ENCODE peak calls at places on chromosomes 12 and 14, in nine cellular contexts. One of them, this sample, is unnamed.

GRCh38 chr14:41072776-41073175 is 533.9 kb upstream of the LRFN5 start:
- DNase-seq in mesothelial cell of epicardium: no peak
- DNase-seq in B cell: no peak
- DNase-seq in A549: no peak
- DNase-seq in Panc1: no peak
- DNase-seq in GM12865: no peak
- DNase-seq in foreskin fibroblast: no peak
- DNase-seq in uterus: no peak
- DNase-seq in PC-9: no peak
- DNase-seq in this sample: no peak

GRCh38 chr14:72604133-72604532 is 289.8 kb downstream of the DPF3 start:
- DNase-seq in mesothelial cell of epicardium: peak; percentile 10
- DNase-seq in B cell: no peak
- DNase-seq in A549: no peak
- DNase-seq in Panc1: no peak
- DNase-seq in GM12865: no peak
- DNase-seq in foreskin fibroblast: no peak
- DNase-seq in uterus: no peak
- DNase-seq in PC-9: no peak
- DNase-seq in this sample: no peak

GRCh38 chr12:50066402-50066801 is 9.0 kb downstream of the ASIC1 start:
- DNase-seq in mesothelial cell of epicardium: no peak
- DNase-seq in B cell: no peak
- DNase-seq in A549: peak; percentile 72
- DNase-seq in Panc1: no peak
- DNase-seq in GM12865: no peak
- DNase-seq in foreskin fibroblast: peak; percentile 88
- DNase-seq in uterus: no peak
- DNase-seq in PC-9: peak; percentile 70
- DNase-seq in this sample: no peak

GRCh38 chr12:1488908-1489381 is 105.4 kb downstream of the FBXL14 start:
- DNase-seq in mesothelial cell of epicardium: no peak
- DNase-seq in B cell: no peak
- DNase-seq in A549: no peak
- DNase-seq in Panc1: no peak
- DNase-seq in GM12865: no peak
- DNase-seq in foreskin fibroblast: peak; percentile 60
- DNase-seq in uterus: no peak
- DNase-seq in PC-9: no peak
- DNase-seq in this sample: no peak

GRCh38 chr12:23230899-23231298 is 605.9 kb downstream of the ETNK1 start:
- DNase-seq in mesothelial cell of epicardium: no peak
- DNase-seq in B cell: no peak
- DNase-seq in A549: no peak
- DNase-seq in Panc1: no peak
- DNase-seq in GM12865: no peak
- DNase-seq in foreskin fibroblast: no peak
- DNase-seq in uterus: no peak
- DNase-seq in PC-9: no peak
- DNase-seq in this sample: no peak

GRCh38 chr12:43891856-43892574 is 56.1 kb downstream of the TMEM117 start:
- DNase-seq in mesothelial cell of epicardium: no peak
- DNase-seq in B cell: no peak
- DNase-seq in A549: no peak
- DNase-seq in Panc1: no peak
- DNase-seq in GM12865: no peak
- DNase-seq in foreskin fibroblast: no peak
- DNase-seq in uterus: no peak
- DNase-seq in PC-9: no peak
- DNase-seq in this sample: no peak

GRCh38 chr14:90543876-90544275 is 147.0 kb downstream of the CALM1 start:
- DNase-seq in mesothelial cell of epicardium: no peak
- DNase-seq in B cell: no peak
- DNase-seq in A549: no peak
- DNase-seq in Panc1: no peak
- DNase-seq in GM12865: no peak
- DNase-seq in foreskin fibroblast: no peak
- DNase-seq in uterus: no peak
- DNase-seq in PC-9: no peak
- DNase-seq in this sample: no peak

GRCh38 chr12:84874125-84874824 is 38.3 kb downstream of the SLC6A15 start:
- DNase-seq in mesothelial cell of epicardium: no peak
- DNase-seq in B cell: no peak
- DNase-seq in A549: peak; percentile 62
- DNase-seq in Panc1: peak; percentile 10
- DNase-seq in GM12865: peak; percentile 59
- DNase-seq in foreskin fibroblast: peak; percentile 77
- DNase-seq in uterus: no peak
- DNase-seq in PC-9: peak; percentile 38
- DNase-seq in this sample: peak; percentile 73

GRCh38 chr12:102948941-102949352 is 8.5 kb upstream of the ASCL1 start:
- DNase-seq in mesothelial cell of epicardium: peak; percentile 82
- DNase-seq in B cell: peak; percentile 48
- DNase-seq in A549: peak; percentile 46
- DNase-seq in Panc1: peak; percentile 30
- DNase-seq in GM12865: peak; percentile 64
- DNase-seq in foreskin fibroblast: peak; percentile 65
- DNase-seq in uterus: no peak
- DNase-seq in PC-9: no peak
- DNase-seq in this sample: peak; percentile 41

GRCh38 chr14:103530390-103530789 is 1.4 kb downstream of the TRMT61A start:
- DNase-seq in mesothelial cell of epicardium: no peak
- DNase-seq in B cell: no peak
- DNase-seq in A549: no peak
- DNase-seq in Panc1: no peak
- DNase-seq in GM12865: no peak
- DNase-seq in foreskin fibroblast: no peak
- DNase-seq in uterus: no peak
- DNase-seq in PC-9: no peak
- DNase-seq in this sample: no peak

GRCh38 chr14:20477211-20477876 is 8.1 kb downstream of the PNP start:
- DNase-seq in mesothelial cell of epicardium: no peak
- DNase-seq in B cell: peak; percentile 41
- DNase-seq in A549: no peak
- DNase-seq in Panc1: no peak
- DNase-seq in GM12865: no peak
- DNase-seq in foreskin fibroblast: peak; percentile 31
- DNase-seq in uterus: no peak
- DNase-seq in PC-9: no peak
- DNase-seq in this sample: no peak

GRCh38 chr12:57765698-57766463 is 997 bp downstream of the CYP27B1 start:
- DNase-seq in mesothelial cell of epicardium: no peak
- DNase-seq in B cell: no peak
- DNase-seq in A549: no peak
- DNase-seq in Panc1: no peak
- DNase-seq in GM12865: no peak
- DNase-seq in foreskin fibroblast: no peak
- DNase-seq in uterus: no peak
- DNase-seq in PC-9: no peak
- DNase-seq in this sample: no peak

GRCh38 chr12:32305163-32305562 is 94.2 kb upstream of the FGD4 start:
- DNase-seq in mesothelial cell of epicardium: no peak
- DNase-seq in B cell: no peak
- DNase-seq in A549: peak; percentile 52
- DNase-seq in Panc1: no peak
- DNase-seq in GM12865: peak; percentile 61
- DNase-seq in foreskin fibroblast: peak; percentile 64
- DNase-seq in uterus: no peak
- DNase-seq in PC-9: peak; percentile 50
- DNase-seq in this sample: peak; percentile 58

GRCh38 chr12:109656681-109657262 is 56.9 kb upstream of the FAM222A start:
- DNase-seq in mesothelial cell of epicardium: no peak
- DNase-seq in B cell: no peak
- DNase-seq in A549: no peak
- DNase-seq in Panc1: no peak
- DNase-seq in GM12865: no peak
- DNase-seq in foreskin fibroblast: peak; percentile 9
- DNase-seq in uterus: no peak
- DNase-seq in PC-9: no peak
- DNase-seq in this sample: no peak

GRCh38 chr14:100903672-100904185 is at the start of gene RTL1:
- DNase-seq in mesothelial cell of epicardium: no peak
- DNase-seq in B cell: no peak
- DNase-seq in A549: no peak
- DNase-seq in Panc1: no peak
- DNase-seq in GM12865: no peak
- DNase-seq in foreskin fibroblast: no peak
- DNase-seq in uterus: no peak
- DNase-seq in PC-9: no peak
- DNase-seq in this sample: no peak

GRCh38 chr12:51171884-51172514 is 936 bp downstream of the TFCP2 start:
- DNase-seq in mesothelial cell of epicardium: peak; percentile 48
- DNase-seq in B cell: no peak
- DNase-seq in A549: no peak
- DNase-seq in Panc1: no peak
- DNase-seq in GM12865: peak; percentile 31
- DNase-seq in foreskin fibroblast: peak; percentile 44
- DNase-seq in uterus: no peak
- DNase-seq in PC-9: no peak
- DNase-seq in this sample: no peak

GRCh38 chr14:99522457-99522891 is 41.3 kb downstream of the CCNK start:
- DNase-seq in mesothelial cell of epicardium: no peak
- DNase-seq in B cell: no peak
- DNase-seq in A549: peak; percentile 55
- DNase-seq in Panc1: no peak
- DNase-seq in GM12865: no peak
- DNase-seq in foreskin fibroblast: peak; percentile 63
- DNase-seq in uterus: peak; percentile 68
- DNase-seq in PC-9: no peak
- DNase-seq in this sample: no peak

GRCh38 chr12:100741084-100741711 is 53.4 kb upstream of the ANO4 start:
- DNase-seq in mesothelial cell of epicardium: no peak
- DNase-seq in B cell: no peak
- DNase-seq in A549: peak; percentile 6
- DNase-seq in Panc1: no peak
- DNase-seq in GM12865: peak; percentile 24
- DNase-seq in foreskin fibroblast: peak; percentile 51
- DNase-seq in uterus: no peak
- DNase-seq in PC-9: no peak
- DNase-seq in this sample: peak; percentile 33
- TF ChIP-seq CTCF in mesothelial cell of epicardium: peak; percentile 84
- TF ChIP-seq CTCF in B cell: peak; percentile 72
- TF ChIP-seq CTCF in A549: peak; percentile 57
- TF ChIP-seq CTCF in Panc1: peak; percentile 73
- TF ChIP-seq CTCF in GM12865: peak; percentile 66
- TF ChIP-seq CTCF in foreskin fibroblast: peak; percentile 58
- TF ChIP-seq CTCF in uterus: no peak
- TF ChIP-seq CTCF in PC-9: peak; percentile 81
- TF ChIP-seq CTCF in this sample: peak; percentile 78

GRCh38 chr14:74491952-74492351 is 1.2 kb downstream of the NPC2 start:
- DNase-seq in mesothelial cell of epicardium: no peak
- DNase-seq in B cell: peak; percentile 43
- DNase-seq in A549: peak; percentile 59
- DNase-seq in Panc1: no peak
- DNase-seq in GM12865: peak; percentile 69
- DNase-seq in foreskin fibroblast: peak; percentile 75
- DNase-seq in uterus: no peak
- DNase-seq in PC-9: peak; percentile 79
- DNase-seq in this sample: peak; percentile 59
- TF ChIP-seq CTCF in mesothelial cell of epicardium: no peak
- TF ChIP-seq CTCF in B cell: peak; percentile 51
- TF ChIP-seq CTCF in A549: peak; percentile 46
- TF ChIP-seq CTCF in Panc1: peak; percentile 54
- TF ChIP-seq CTCF in GM12865: peak; percentile 38
- TF ChIP-seq CTCF in foreskin fibroblast: no peak
- TF ChIP-seq CTCF in uterus: no peak
- TF ChIP-seq CTCF in PC-9: peak; percentile 59
- TF ChIP-seq CTCF in this sample: peak; percentile 29

GRCh38 chr12:127562781-127563180 is 704.2 kb upstream of the TMEM132C start:
- DNase-seq in mesothelial cell of epicardium: no peak
- DNase-seq in B cell: no peak
- DNase-seq in A549: no peak
- DNase-seq in Panc1: no peak
- DNase-seq in GM12865: peak; percentile 18
- DNase-seq in foreskin fibroblast: no peak
- DNase-seq in uterus: no peak
- DNase-seq in PC-9: no peak
- DNase-seq in this sample: peak; percentile 14

GRCh38 chr12:127560041-127560478 is 706.9 kb upstream of the TMEM132C start:
- DNase-seq in mesothelial cell of epicardium: no peak
- DNase-seq in B cell: no peak
- DNase-seq in A549: no peak
- DNase-seq in Panc1: no peak
- DNase-seq in GM12865: no peak
- DNase-seq in foreskin fibroblast: no peak
- DNase-seq in uterus: no peak
- DNase-seq in PC-9: no peak
- DNase-seq in this sample: no peak

GRCh38 chr12:127558363-127558762 is 708.6 kb upstream of the TMEM132C start:
- DNase-seq in mesothelial cell of epicardium: no peak
- DNase-seq in B cell: no peak
- DNase-seq in A549: no peak
- DNase-seq in Panc1: no peak
- DNase-seq in GM12865: no peak
- DNase-seq in foreskin fibroblast: no peak
- DNase-seq in uterus: no peak
- DNase-seq in PC-9: no peak
- DNase-seq in this sample: no peak

GRCh38 chr12:127556487-127556886 is 710.5 kb upstream of the TMEM132C start:
- DNase-seq in mesothelial cell of epicardium: no peak
- DNase-seq in B cell: no peak
- DNase-seq in A549: no peak
- DNase-seq in Panc1: no peak
- DNase-seq in GM12865: no peak
- DNase-seq in foreskin fibroblast: peak; percentile 36
- DNase-seq in uterus: no peak
- DNase-seq in PC-9: no peak
- DNase-seq in this sample: no peak

GRCh38 chr12:127559349-127560040 is 707.5 kb upstream of the TMEM132C start:
- DNase-seq in mesothelial cell of epicardium: no peak
- DNase-seq in B cell: no peak
- DNase-seq in A549: peak; percentile 54
- DNase-seq in Panc1: no peak
- DNase-seq in GM12865: peak; percentile 91
- DNase-seq in foreskin fibroblast: peak; percentile 96
- DNase-seq in uterus: no peak
- DNase-seq in PC-9: no peak
- DNase-seq in this sample: peak; percentile 94
- TF ChIP-seq CTCF in mesothelial cell of epicardium: no peak
- TF ChIP-seq CTCF in B cell: no peak
- TF ChIP-seq CTCF in A549: no peak
- TF ChIP-seq CTCF in Panc1: peak; percentile 43
- TF ChIP-seq CTCF in GM12865: peak; percentile 65
- TF ChIP-seq CTCF in foreskin fibroblast: peak; percentile 88
- TF ChIP-seq CTCF in uterus: no peak
- TF ChIP-seq CTCF in PC-9: no peak
- TF ChIP-seq CTCF in this sample: peak; percentile 72

DNA sequence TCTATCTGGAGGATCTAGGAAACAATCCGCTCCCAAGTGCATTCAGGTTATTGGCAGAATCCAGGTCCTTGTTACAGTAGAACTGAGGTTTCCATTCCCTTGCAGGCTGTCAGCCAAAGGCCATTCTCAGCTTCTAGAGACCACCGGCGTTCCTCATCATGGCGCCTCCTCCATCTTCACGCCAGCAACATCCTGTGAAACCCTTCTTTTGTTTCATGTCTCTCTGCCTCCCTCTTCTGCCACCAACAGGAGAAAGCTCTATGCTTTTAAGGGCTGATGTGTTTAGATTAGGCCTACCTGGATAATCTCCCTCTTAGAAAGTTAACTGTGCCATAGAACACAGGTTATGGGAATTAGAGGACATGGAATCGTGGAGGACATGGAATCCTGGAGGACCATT is 133.0 kb upstream of the RASSF8 start:
- DNase-seq in mesothelial cell of epicardium: no peak
- DNase-seq in B cell: no peak
- DNase-seq in A549: no peak
- DNase-seq in Panc1: no peak
- DNase-seq in GM12865: no peak
- DNase-seq in foreskin fibroblast: peak; percentile 19
- DNase-seq in uterus: no peak
- DNase-seq in PC-9: no peak
- DNase-seq in this sample: no peak
- TF ChIP-seq CTCF in mesothelial cell of epicardium: no peak
- TF ChIP-seq CTCF in B cell: no peak
- TF ChIP-seq CTCF in A549: no peak
- TF ChIP-seq CTCF in Panc1: no peak
- TF ChIP-seq CTCF in GM12865: peak; percentile 2
- TF ChIP-seq CTCF in foreskin fibroblast: peak; percentile 6
- TF ChIP-seq CTCF in uterus: no peak
- TF ChIP-seq CTCF in PC-9: no peak
- TF ChIP-seq CTCF in this sample: no peak

This sample was measured in MM.1S.